ENCODE peak calls at places on chromosomes 12 and 14, in seven cellular contexts. One of them, this sample, is unnamed.

GRCh38 chr14:58796636-58797429 is 159.1 kb downstream of the DACT1 start:
- DNase-seq in lower lobe of right lung: no peak
- DNase-seq in DND-41: no peak
- DNase-seq in left lung: no peak
- DNase-seq in adrenal gland: no peak
- DNase-seq in CD8-positive, alpha-beta T cell: no peak
- DNase-seq in H7: no peak
- DNase-seq in this sample: no peak

GRCh38 chr12:124756151-124756550 is 107.5 kb downstream of the SCARB1 start:
- DNase-seq in H7: no peak
- DNase-seq in CD8-positive, alpha-beta T cell: no peak
- DNase-seq in lower lobe of right lung: no peak
- DNase-seq in left lung: no peak
- DNase-seq in DND-41: no peak
- DNase-seq in adrenal gland: no peak
- DNase-seq in this sample: no peak

GRCh38 chr14:76977793-76978730 is 50.4 kb downstream of the IRF2BPL start:
- DNase-seq in left lung: peak; percentile 93
- DNase-seq in H7: no peak
- DNase-seq in adrenal gland: peak; percentile 48
- DNase-seq in DND-41: no peak
- DNase-seq in lower lobe of right lung: peak; percentile 88
- DNase-seq in CD8-positive, alpha-beta T cell: peak; percentile 62
- DNase-seq in this sample: no peak

GRCh38 chr14:83023369-83023768 is 1489.7 kb upstream of the SEL1L start:
- DNase-seq in adrenal gland: no peak
- DNase-seq in H7: no peak
- DNase-seq in left lung: no peak
- DNase-seq in CD8-positive, alpha-beta T cell: no peak
- DNase-seq in DND-41: no peak
- DNase-seq in lower lobe of right lung: no peak
- DNase-seq in this sample: no peak

GRCh38 chr14:92470215-92470614 is 43.4 kb upstream of the RIN3 start:
- DNase-seq in CD8-positive, alpha-beta T cell: no peak
- DNase-seq in DND-41: no peak
- DNase-seq in H7: no peak
- DNase-seq in adrenal gland: no peak
- DNase-seq in lower lobe of right lung: no peak
- DNase-seq in left lung: no peak
- DNase-seq in this sample: no peak

GRCh38 chr14:41824441-41824840 is 217.8 kb downstream of the LRFN5 start:
- DNase-seq in adrenal gland: no peak
- DNase-seq in left lung: no peak
- DNase-seq in lower lobe of right lung: no peak
- DNase-seq in CD8-positive, alpha-beta T cell: no peak
- DNase-seq in DND-41: no peak
- DNase-seq in H7: no peak
- DNase-seq in this sample: no peak

GRCh38 chr12:8628731-8629130 is 16.1 kb upstream of the AICDA start:
- DNase-seq in CD8-positive, alpha-beta T cell: no peak
- DNase-seq in lower lobe of right lung: no peak
- DNase-seq in DND-41: no peak
- DNase-seq in left lung: no peak
- DNase-seq in H7: no peak
- DNase-seq in adrenal gland: no peak
- DNase-seq in this sample: no peak

GRCh38 chr12:64171715-64172114 is 50.4 kb downstream of the KICS2 start:
- DNase-seq in adrenal gland: no peak
- DNase-seq in lower lobe of right lung: no peak
- DNase-seq in left lung: no peak
- DNase-seq in CD8-positive, alpha-beta T cell: no peak
- DNase-seq in H7: no peak
- DNase-seq in DND-41: no peak
- DNase-seq in this sample: peak; percentile 12

GRCh38 chr12:31890295-31891285 is 68.6 kb upstream of the RESF1 start:
- DNase-seq in DND-41: peak; percentile 40
- DNase-seq in lower lobe of right lung: no peak
- DNase-seq in adrenal gland: no peak
- DNase-seq in left lung: no peak
- DNase-seq in H7: no peak
- DNase-seq in CD8-positive, alpha-beta T cell: no peak
- DNase-seq in this sample: no peak

GRCh38 chr12:19482551-19483109 is 43.3 kb downstream of the AEBP2 start:
- DNase-seq in H7: no peak
- DNase-seq in DND-41: no peak
- DNase-seq in left lung: peak; percentile 57
- DNase-seq in adrenal gland: peak; percentile 75
- DNase-seq in CD8-positive, alpha-beta T cell: peak; percentile 19
- DNase-seq in lower lobe of right lung: peak; percentile 52
- DNase-seq in this sample: no peak

GRCh38 chr14:30790827-30791226 is 83.5 kb upstream of the COCH start:
- DNase-seq in H7: no peak
- DNase-seq in CD8-positive, alpha-beta T cell: no peak
- DNase-seq in lower lobe of right lung: no peak
- DNase-seq in adrenal gland: no peak
- DNase-seq in DND-41: no peak
- DNase-seq in left lung: no peak
- DNase-seq in this sample: peak; percentile 31

GRCh38 chr12:65568517-65568916 is 255.8 kb upstream of the HMGA2 start:
- DNase-seq in adrenal gland: no peak
- DNase-seq in lower lobe of right lung: no peak
- DNase-seq in H7: no peak
- DNase-seq in DND-41: no peak
- DNase-seq in CD8-positive, alpha-beta T cell: no peak
- DNase-seq in left lung: no peak
- DNase-seq in this sample: peak; percentile 26

GRCh38 chr12:3722368-3722767 is 30.5 kb downstream of the CRACR2A start:
- DNase-seq in H7: no peak
- DNase-seq in CD8-positive, alpha-beta T cell: no peak
- DNase-seq in lower lobe of right lung: no peak
- DNase-seq in left lung: no peak
- DNase-seq in adrenal gland: no peak
- DNase-seq in DND-41: no peak
- DNase-seq in this sample: no peak
- H3K27me3 ChIP-seq in H7: no peaks in the 10 kb centered on the region
- H3K27me3 ChIP-seq in CD8-positive, alpha-beta T cell: no peaks in the 10 kb centered on the region
- H3K27me3 ChIP-seq in lower lobe of right lung: no peaks in the 10 kb centered on the region
- H3K27me3 ChIP-seq in left lung: no peaks in the 10 kb centered on the region
- H3K27me3 ChIP-seq in adrenal gland: no peaks in the 10 kb centered on the region
- H3K27me3 ChIP-seq in DND-41: no peaks in the 10 kb centered on the region
- H3K27me3 ChIP-seq in this sample: no peaks in the 10 kb centered on the region

GRCh38 chr12:40010899-40011774 is 94.7 kb downstream of the SLC2A13 start:
- DNase-seq in lower lobe of right lung: no peak
- DNase-seq in H7: peak; percentile 19
- DNase-seq in left lung: peak; percentile 40
- DNase-seq in adrenal gland: peak; percentile 44
- DNase-seq in CD8-positive, alpha-beta T cell: peak; percentile 44
- DNase-seq in DND-41: peak; percentile 6
- DNase-seq in this sample: peak; percentile 17
- H3K4me3 ChIP-seq in lower lobe of right lung: peak overlapping the region; percentile 35
- H3K4me3 ChIP-seq in H7: no peak overlapping the region
- H3K4me3 ChIP-seq in left lung: no peak overlapping the region
- H3K4me3 ChIP-seq in adrenal gland: no peak overlapping the region
- H3K4me3 ChIP-seq in CD8-positive, alpha-beta T cell: peak overlapping the region; percentile 18
- H3K4me3 ChIP-seq in DND-41: peak overlapping the region; percentile 24
- H3K4me3 ChIP-seq in this sample: no peak overlapping the region

GRCh38 chr12:105419606-105420005 is 89.1 kb downstream of the C12orf75 start:
- DNase-seq in lower lobe of right lung: no peak
- DNase-seq in H7: no peak
- DNase-seq in left lung: no peak
- DNase-seq in DND-41: no peak
- DNase-seq in CD8-positive, alpha-beta T cell: no peak
- DNase-seq in adrenal gland: no peak
- DNase-seq in this sample: no peak

GRCh38 chr12:105418232-105418631 is 87.7 kb downstream of the C12orf75 start:
- DNase-seq in DND-41: no peak
- DNase-seq in CD8-positive, alpha-beta T cell: no peak
- DNase-seq in left lung: no peak
- DNase-seq in lower lobe of right lung: no peak
- DNase-seq in H7: no peak
- DNase-seq in adrenal gland: no peak
- DNase-seq in this sample: peak; percentile 62

GRCh38 chr12:105418821-105419291 is 88.4 kb downstream of the C12orf75 start:
- DNase-seq in H7: no peak
- DNase-seq in lower lobe of right lung: no peak
- DNase-seq in DND-41: no peak
- DNase-seq in CD8-positive, alpha-beta T cell: no peak
- DNase-seq in adrenal gland: no peak
- DNase-seq in left lung: no peak
- DNase-seq in this sample: no peak

GRCh38 chr12:105420046-105420445 is 89.6 kb downstream of the C12orf75 start:
- DNase-seq in adrenal gland: no peak
- DNase-seq in CD8-positive, alpha-beta T cell: no peak
- DNase-seq in H7: no peak
- DNase-seq in lower lobe of right lung: no peak
- DNase-seq in left lung: no peak
- DNase-seq in DND-41: no peak
- DNase-seq in this sample: no peak

GRCh38 chr12:105417732-105418131 is 87.2 kb downstream of the C12orf75 start:
- DNase-seq in CD8-positive, alpha-beta T cell: no peak
- DNase-seq in adrenal gland: no peak
- DNase-seq in H7: no peak
- DNase-seq in DND-41: no peak
- DNase-seq in lower lobe of right lung: no peak
- DNase-seq in left lung: no peak
- DNase-seq in this sample: no peak
- H3K27me3 ChIP-seq in CD8-positive, alpha-beta T cell: no peaks in the 10 kb centered on the region
- H3K27me3 ChIP-seq in adrenal gland: no peaks in the 10 kb centered on the region
- H3K27me3 ChIP-seq in H7: no peaks in the 10 kb centered on the region
- H3K27me3 ChIP-seq in DND-41: no peaks in the 10 kb centered on the region
- H3K27me3 ChIP-seq in lower lobe of right lung: no peaks in the 10 kb centered on the region
- H3K27me3 ChIP-seq in left lung: no peaks in the 10 kb centered on the region
- H3K27me3 ChIP-seq in this sample: no peaks in the 10 kb centered on the region

GRCh38 chr14:49584058-49584457 is 2.1 kb downstream of the RPS29 start:
- DNase-seq in left lung: no peak
- DNase-seq in CD8-positive, alpha-beta T cell: no peak
- DNase-seq in adrenal gland: no peak
- DNase-seq in lower lobe of right lung: no peak
- DNase-seq in H7: no peak
- DNase-seq in DND-41: no peak
- DNase-seq in this sample: no peak
- H3K4me3 ChIP-seq in left lung: no peak overlapping the region
- H3K4me3 ChIP-seq in CD8-positive, alpha-beta T cell: peak overlapping the region; percentile 81
- H3K4me3 ChIP-seq in adrenal gland: no peak overlapping the region
- H3K4me3 ChIP-seq in lower lobe of right lung: peak overlapping the region; percentile 91
- H3K4me3 ChIP-seq in H7: peak overlapping the region; percentile 3
- H3K4me3 ChIP-seq in DND-41: peak overlapping the region; percentile 87
- H3K4me3 ChIP-seq in this sample: peak overlapping the region; percentile 90

GRCh38 chr12:6405963-6406362 is 22.0 kb downstream of the LTBR start:
- DNase-seq in lower lobe of right lung: no peak
- DNase-seq in DND-41: no peak
- DNase-seq in CD8-positive, alpha-beta T cell: no peak
- DNase-seq in H7: no peak
- DNase-seq in left lung: no peak
- DNase-seq in adrenal gland: no peak
- DNase-seq in this sample: no peak
- H3K27me3 ChIP-seq in lower lobe of right lung: no peaks in the 10 kb centered on the region
- H3K27me3 ChIP-seq in DND-41: no peaks in the 10 kb centered on the region
- H3K27me3 ChIP-seq in CD8-positive, alpha-beta T cell: no peaks in the 10 kb centered on the region
- H3K27me3 ChIP-seq in H7: no peaks in the 10 kb centered on the region
- H3K27me3 ChIP-seq in left lung: no peaks in the 10 kb centered on the region
- H3K27me3 ChIP-seq in adrenal gland: no peaks in the 10 kb centered on the region
- H3K27me3 ChIP-seq in this sample: no peaks in the 10 kb centered on the region

GRCh38 chr14:102079700-102079979 is 7.2 kb downstream of the HSP90AA1 start:
- DNase-seq in H7: no peak
- DNase-seq in left lung: no peak
- DNase-seq in DND-41: no peak
- DNase-seq in adrenal gland: no peak
- DNase-seq in CD8-positive, alpha-beta T cell: no peak
- DNase-seq in lower lobe of right lung: no peak
- DNase-seq in this sample: no peak
- H3K4me3 ChIP-seq in H7: no peak overlapping the region
- H3K4me3 ChIP-seq in left lung: no peak overlapping the region
- H3K4me3 ChIP-seq in DND-41: no peak overlapping the region
- H3K4me3 ChIP-seq in adrenal gland: no peak overlapping the region
- H3K4me3 ChIP-seq in CD8-positive, alpha-beta T cell: no peak overlapping the region
- H3K4me3 ChIP-seq in lower lobe of right lung: no peak overlapping the region
- H3K4me3 ChIP-seq in this sample: no peak overlapping the region

GRCh38 chr12:110906985-110907384 is 13.4 kb downstream of the MYL2 start:
- DNase-seq in DND-41: no peak
- DNase-seq in H7: no peak
- DNase-seq in lower lobe of right lung: no peak
- DNase-seq in left lung: no peak
- DNase-seq in adrenal gland: no peak
- DNase-seq in CD8-positive, alpha-beta T cell: no peak
- DNase-seq in this sample: no peak

GRCh38 chr12:110908377-110909136 is 11.8 kb downstream of the MYL2 start:
- DNase-seq in DND-41: no peak
- DNase-seq in H7: no peak
- DNase-seq in adrenal gland: no peak
- DNase-seq in left lung: no peak
- DNase-seq in lower lobe of right lung: no peak
- DNase-seq in CD8-positive, alpha-beta T cell: no peak
- DNase-seq in this sample: no peak

GRCh38 chr12:110906088-110906487 is 14.3 kb downstream of the MYL2 start:
- DNase-seq in lower lobe of right lung: no peak
- DNase-seq in left lung: no peak
- DNase-seq in adrenal gland: no peak
- DNase-seq in DND-41: peak; percentile 9
- DNase-seq in H7: no peak
- DNase-seq in CD8-positive, alpha-beta T cell: no peak
- DNase-seq in this sample: no peak

GRCh38 chr12:110906516-110906915 is 13.9 kb downstream of the MYL2 start:
- DNase-seq in DND-41: no peak
- DNase-seq in H7: no peak
- DNase-seq in lower lobe of right lung: no peak
- DNase-seq in adrenal gland: no peak
- DNase-seq in left lung: no peak
- DNase-seq in CD8-positive, alpha-beta T cell: no peak
- DNase-seq in this sample: no peak

GRCh38 chr12:110907583-110907982 is 12.8 kb downstream of the MYL2 start:
- DNase-seq in DND-41: no peak
- DNase-seq in adrenal gland: no peak
- DNase-seq in left lung: no peak
- DNase-seq in H7: no peak
- DNase-seq in lower lobe of right lung: peak; percentile 50
- DNase-seq in CD8-positive, alpha-beta T cell: no peak
- DNase-seq in this sample: no peak
- H3K27me3 ChIP-seq in DND-41: no peaks in the 10 kb centered on the region
- H3K27me3 ChIP-seq in adrenal gland: no peaks in the 10 kb centered on the region
- H3K27me3 ChIP-seq in left lung: no peaks in the 10 kb centered on the region
- H3K27me3 ChIP-seq in H7: no peaks in the 10 kb centered on the region
- H3K27me3 ChIP-seq in lower lobe of right lung: no peaks in the 10 kb centered on the region
- H3K27me3 ChIP-seq in CD8-positive, alpha-beta T cell: no peaks in the 10 kb centered on the region
- H3K27me3 ChIP-seq in this sample: no peaks in the 10 kb centered on the region